ENCODE peak calls at places on chromosome 20, in nine cellular contexts. U is body of pancreas, G is IMR-90, A is sigmoid colon, T is HCT116, B is Peyer's patch, S is esophagus muscularis mucosa, O is ovary, D is endothelial cell of umbilical vein. W is an unnamed sample.

GRCh38 chr20:64049060-64049886 is at the start of gene SOX18:
- DNase-seq in U (no peak), G (peak), A (no peak), T (no peak), B (no peak), S (no peak), O (no peak), D (peak), W (no peak)

GRCh38 chr20:7410150-7410549 is 530.1 kb downstream of the HAO1 start:
- DNase-seq in U (no peak), G (no peak), A (no peak), T (no peak), B (no peak), S (no peak), O (no peak), D (no peak), W (no peak)

GRCh38 chr20:46293084-46293483 is 15.2 kb downstream of the CDH22 start:
- DNase-seq in U (no peak), G (peak), A (no peak), T (no peak), B (no peak), S (no peak), O (no peak), D (peak), W (no peak)

GRCh38 chr20:1809611-1810510 is 85.3 kb upstream of the SIRPA start:
- DNase-seq in U (no peak), G (peak), A (no peak), T (no peak), B (no peak), S (peak), O (no peak), D (peak), W (no peak)

GRCh38 chr20:63698739-63699465 is 2.5 kb downstream of the TNFRSF6B start:
- DNase-seq in U (peak), G (peak), A (peak), T (peak), B (no peak), S (no peak), O (peak), D (peak), W (peak)

GRCh38 chr20:45049904-45050471 is 50.9 kb downstream of the KCNS1 start:
- DNase-seq in U (no peak), G (no peak), A (no peak), T (no peak), B (no peak), S (no peak), O (no peak), D (no peak), W (no peak)

GRCh38 chr20:24987244-24987643 is 5.3 kb downstream of the APMAP start:
- DNase-seq in U (no peak), G (peak), A (no peak), T (no peak), B (no peak), S (no peak), O (no peak), D (no peak), W (no peak)

GRCh38 chr20:43667341-43668132 is 623 bp downstream of the MYBL2 start:
- DNase-seq in U (no peak), G (no peak), A (no peak), T (no peak), B (peak), S (no peak), O (no peak), D (no peak), W (no peak)

GRCh38 chr20:39645130-39645529 is 683.0 kb downstream of the DHX35 start:
- DNase-seq in U (no peak), G (no peak), A (no peak), T (no peak), B (no peak), S (peak), O (no peak), D (peak), W (no peak)

GRCh38 chr20:7798176-7798575 is 142.1 kb downstream of the HAO1 start:
- DNase-seq in U (no peak), G (no peak), A (no peak), T (no peak), B (no peak), S (no peak), O (no peak), D (no peak), W (no peak)

GRCh38 chr20:51447097-51447764 is 95.3 kb downstream of the NFATC2 start:
- DNase-seq in U (peak), G (peak), A (peak), T (peak), B (peak), S (no peak), O (peak), D (peak), W (peak)

GRCh38 chr20:57211949-57212889 is 54.2 kb downstream of the BMP7 start:
- DNase-seq in U (peak), G (peak), A (peak), T (peak), B (no peak), S (peak), O (peak), D (no peak), W (no peak)

GRCh38 chr20:4157516-4157915 is 142.2 kb upstream of the RNF24 start:
- DNase-seq in U (no peak), G (no peak), A (no peak), T (no peak), B (no peak), S (no peak), O (peak), D (no peak), W (no peak)

GRCh38 chr20:23037017-23037481 is 1.9 kb downstream of the SSTR4 start:
- DNase-seq in U (no peak), G (no peak), A (no peak), T (no peak), B (no peak), S (no peak), O (no peak), D (no peak), W (no peak)

GRCh38 chr20:7161690-7162089 is 394.2 kb downstream of the BMP2 start:
- DNase-seq in U (no peak), G (no peak), A (no peak), T (no peak), B (no peak), S (no peak), O (no peak), D (peak), W (peak)

GRCh38 chr20:40019510-40019909 is 669.5 kb downstream of the MAFB start:
- DNase-seq in U (no peak), G (no peak), A (no peak), T (no peak), B (no peak), S (no peak), O (no peak), D (no peak), W (no peak)

GRCh38 chr20:44827401-44827800 is 17.1 kb upstream of the RIMS4 start:
- DNase-seq in U (no peak), G (no peak), A (no peak), T (no peak), B (no peak), S (no peak), O (no peak), D (no peak), W (no peak)

GRCh38 chr20:57437672-57438330 is 46.6 kb downstream of the RBM38 start:
- DNase-seq in U (no peak), G (no peak), A (no peak), T (no peak), B (no peak), S (no peak), O (no peak), D (no peak), W (peak)

GRCh38 chr20:19993937-19994667 is 23.1 kb upstream of the NAA20 start:
- DNase-seq in U (no peak), G (peak), A (peak), T (peak), B (no peak), S (no peak), O (no peak), D (peak), W (no peak)

GRCh38 chr20:35326732-35327073 is 34.5 kb upstream of the FAM83C start:
- DNase-seq in U (no peak), G (no peak), A (no peak), T (no peak), B (no peak), S (no peak), O (no peak), D (no peak), W (no peak)

GRCh38 chr20:35328689-35329088 is 36.5 kb upstream of the FAM83C start:
- DNase-seq in U (no peak), G (no peak), A (no peak), T (no peak), B (no peak), S (no peak), O (no peak), D (no peak), W (no peak)

GRCh38 chr20:35329435-35330139 is 37.4 kb upstream of the FAM83C start:
- DNase-seq in U (no peak), G (peak), A (no peak), T (no peak), B (no peak), S (no peak), O (no peak), D (no peak), W (no peak)

GRCh38 chr20:35327074-35327976 is 35.1 kb upstream of the FAM83C start:
- DNase-seq in U (no peak), G (peak), A (no peak), T (no peak), B (no peak), S (no peak), O (no peak), D (peak), W (peak)

GRCh38 chr20:35328095-35328685 is 36.0 kb upstream of the FAM83C start:
- DNase-seq in U (no peak), G (no peak), A (no peak), T (no peak), B (no peak), S (no peak), O (no peak), D (no peak), W (no peak)
- H3K27ac ChIP-seq in U (no peak), G (no peak), A (no peak), T (peak), B (no peak), S (no peak), O (no peak), D (no peak), W (peak)

DNA sequence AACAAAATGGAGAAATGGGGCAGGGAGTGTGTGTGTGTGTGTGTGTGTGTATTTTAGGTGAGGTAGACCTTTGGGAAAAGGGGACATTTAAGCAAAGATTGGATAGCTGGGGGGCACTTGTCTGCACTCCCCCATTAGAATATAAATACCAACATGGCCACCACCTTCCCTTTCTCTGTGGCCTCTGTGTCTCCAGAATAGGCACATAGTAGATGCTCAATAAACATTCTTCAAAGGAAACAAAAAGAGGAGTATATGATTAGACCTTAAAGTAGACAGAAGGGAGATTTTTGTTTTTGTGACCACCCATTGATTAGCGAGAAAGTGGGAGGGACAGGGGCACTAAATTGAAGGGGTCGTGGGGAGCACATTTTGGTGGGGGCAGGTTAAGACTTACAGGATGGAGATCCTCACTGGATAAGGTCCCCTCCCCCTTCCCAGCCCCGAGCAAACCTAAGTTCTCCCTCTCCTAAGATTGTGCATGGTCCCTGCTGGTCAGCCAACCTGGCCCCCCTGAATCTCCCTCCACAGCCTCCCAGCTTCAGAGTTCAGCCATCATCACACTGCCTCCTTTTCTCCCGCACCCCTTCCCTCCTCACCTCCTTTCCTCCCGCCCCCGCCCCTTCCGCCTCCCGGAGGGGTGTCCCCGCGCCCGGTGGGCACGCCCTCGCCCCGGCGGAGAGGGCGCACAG is 514 bp upstream of the TSHZ2 start:
- DNase-seq in U (no peak), G (no peak), A (no peak), T (no peak), B (no peak), S (peak), O (no peak), D (no peak), W (no peak)
- H3K4me3 ChIP-seq in U (no peak), G (no peak), A (peak), T (no peak), B (peak), S (peak), O (peak), D (no peak), W (peak)

GRCh38 chr20:61732511-61733210 is 333.0 kb downstream of the TAF4 start:
- DNase-seq in U (no peak), G (no peak), A (no peak), T (no peak), B (no peak), S (no peak), O (no peak), D (no peak), W (no peak)
- TF ChIP-seq POLR2A in U (no peak), G (no peak), A (no peak), T (no peak), B (no peak), S (no peak), O (no peak), D (no peak), W (no peak)

GRCh38 chr20:34938466-34939163 is 17.0 kb downstream of the GSS start:
- DNase-seq in U (peak), G (no peak), A (peak), T (no peak), B (no peak), S (no peak), O (peak), D (peak), W (peak)
- H3K27ac ChIP-seq in U (no peak), G (no peak), A (no peak), T (no peak), B (peak), S (peak), O (no peak), D (no peak), W (no peak)

GRCh38 chr20:11920083-11920482 is 2.4 kb downstream of the BTBD3 start:
- DNase-seq in U (no peak), G (no peak), A (no peak), T (no peak), B (no peak), S (no peak), O (no peak), D (no peak), W (no peak)

GRCh38 chr20:11919046-11919445 is 1.4 kb downstream of the BTBD3 start:
- DNase-seq in U (peak), G (peak), A (no peak), T (no peak), B (no peak), S (no peak), O (peak), D (no peak), W (no peak)

GRCh38 chr20:11919571-11919970 is 1.9 kb downstream of the BTBD3 start:
- DNase-seq in U (no peak), G (no peak), A (no peak), T (no peak), B (no peak), S (no peak), O (no peak), D (no peak), W (no peak)

GRCh38 chr20:11922561-11922960 is 4.9 kb downstream of the BTBD3 start:
- DNase-seq in U (no peak), G (no peak), A (no peak), T (no peak), B (no peak), S (no peak), O (no peak), D (no peak), W (no peak)

DNA sequence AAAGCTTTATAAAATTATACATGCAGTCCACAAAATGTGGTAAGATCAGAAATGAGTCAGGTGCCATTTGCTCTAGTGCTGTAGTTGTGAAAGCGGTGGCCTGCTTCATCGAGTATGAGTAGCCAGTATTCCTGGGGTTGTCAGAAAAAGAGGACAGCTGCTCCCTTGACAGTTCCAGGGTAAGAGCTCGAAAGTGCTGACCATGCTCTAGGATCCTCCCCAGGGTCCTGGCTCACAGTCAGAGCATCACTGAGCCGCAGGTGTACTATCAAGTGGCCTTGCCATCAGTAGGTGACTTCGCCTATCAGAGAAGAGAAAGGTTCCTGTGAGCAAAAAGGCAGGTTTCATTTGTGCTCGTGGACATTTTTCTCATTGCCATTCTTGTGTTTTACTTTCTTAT is 3.6 kb downstream of the BTBD3 start:
- DNase-seq in U (no peak), G (no peak), A (no peak), T (no peak), B (no peak), S (no peak), O (no peak), D (no peak), W (no peak)
- H3K4me3 ChIP-seq in U (no peak), G (no peak), A (no peak), T (no peak), B (no peak), S (no peak), O (no peak), D (no peak), W (no peak)